ENCODE peak calls at places on chromosomes 12 and 14, in eight cellular contexts. C is GM06990, Q is right cardiac atrium, D is astrocyte of the spinal cord, J is testis, A is HFF-Myc, I is cardiac muscle cell, X is colonic mucosa. Y is an unnamed sample.

GRCh38 chr14:96038920-96039632 is at the start of gene C14orf132:
- DNase-seq in J (peak; percentile 68), I (peak; percentile 73), D (peak; percentile 50), X (peak; percentile 66), C (peak; percentile 41), Q (peak; percentile 91), A (no peak), Y (peak; percentile 15)

GRCh38 chr12:109844983-109845841 is 12.0 kb upstream of the TRPV4 start:
- DNase-seq in C (peak; percentile 87), Q (peak; percentile 96), I (peak; percentile 93), J (peak; percentile 90), A (no peak), X (peak; percentile 90), D (peak; percentile 71), Y (peak; percentile 72)

GRCh38 chr12:98894412-98895085 is 249.5 kb downstream of the APAF1 start:
- DNase-seq in C (peak; percentile 8), D (peak; percentile 3), A (no peak), J (no peak), I (peak; percentile 40), X (no peak), Q (peak; percentile 32), Y (no peak)

GRCh38 chr12:80551897-80552296 is 107.9 kb downstream of the PTPRQ start:
- DNase-seq in J (no peak), I (no peak), Q (no peak), D (peak; percentile 98), A (peak; percentile 99), X (peak; percentile 19), C (no peak), Y (peak; percentile 96)

GRCh38 chr12:4353785-4354208 is 25.7 kb downstream of the FGF23 start:
- DNase-seq in I (peak; percentile 22), A (no peak), J (no peak), Q (no peak), D (peak; percentile 4), X (no peak), C (no peak), Y (peak; percentile 20)

GRCh38 chr12:80648866-80649265 is 58.6 kb upstream of the MYF6 start:
- DNase-seq in X (no peak), C (no peak), A (peak; percentile 17), Q (no peak), J (no peak), I (no peak), D (peak; percentile 84), Y (peak; percentile 72)

GRCh38 chr14:105941226-105942166 is 415.1 kb downstream of the TMEM121 start:
- DNase-seq in J (no peak), I (no peak), A (no peak), C (no peak), X (peak; percentile 15), Q (no peak), D (no peak), Y (no peak)

GRCh38 chr14:88986146-88986841 is 161.8 kb downstream of the TTC8 start:
- DNase-seq in D (peak; percentile 79), I (no peak), A (peak; percentile 89), X (no peak), C (no peak), J (no peak), Q (no peak), Y (no peak)

GRCh38 chr12:60803147-60803546 is 1207.3 kb downstream of the SLC16A7 start:
- DNase-seq in J (no peak), D (no peak), I (no peak), C (no peak), A (no peak), Q (no peak), X (no peak), Y (no peak)

GRCh38 chr14:89146291-89146690 is 270.7 kb downstream of the FOXN3 start:
- DNase-seq in I (no peak), A (no peak), J (no peak), Q (no peak), C (no peak), D (peak; percentile 14), X (no peak), Y (no peak)

GRCh38 chr14:25516838-25517237 is 466.9 kb upstream of the STXBP6 start:
- DNase-seq in I (no peak), D (no peak), Q (no peak), C (no peak), A (no peak), X (no peak), J (no peak), Y (no peak)

GRCh38 chr14:62778847-62779246 is 266.4 kb downstream of the KCNH5 start:
- DNase-seq in A (no peak), D (peak; percentile 3), I (no peak), C (no peak), J (no peak), X (no peak), Q (no peak), Y (no peak)

GRCh38 chr12:91287753-91288152 is 105.1 kb upstream of the DCN start:
- DNase-seq in X (no peak), C (no peak), A (no peak), D (no peak), J (no peak), I (no peak), Q (no peak), Y (no peak)

GRCh38 chr12:4153343-4153892 is 120.1 kb upstream of the CCND2 start:
- DNase-seq in D (no peak), J (no peak), I (no peak), Q (no peak), X (peak; percentile 78), A (no peak), C (peak; percentile 83), Y (no peak)

GRCh38 chr14:105256292-105256960 is 8.1 kb downstream of the BTBD6 start:
- DNase-seq in J (no peak), D (no peak), Q (no peak), A (no peak), C (no peak), I (no peak), X (no peak), Y (no peak)

GRCh38 chr12:122167328-122167925 is 6.6 kb downstream of the IL31 start:
- DNase-seq in J (no peak), I (no peak), X (no peak), Q (no peak), D (no peak), C (no peak), A (no peak), Y (no peak)

GRCh38 chr12:108823804-108824203 is 33.6 kb downstream of the SSH1 start:
- DNase-seq in I (no peak), A (no peak), Q (peak; percentile 58), D (no peak), C (no peak), J (no peak), X (no peak), Y (no peak)

GRCh38 chr14:51479584-51480305 is 172.0 kb upstream of the FRMD6 start:
- DNase-seq in C (no peak), I (no peak), Q (peak; percentile 54), X (peak; percentile 22), J (peak; percentile 23), D (no peak), A (no peak), Y (peak; percentile 74)

GRCh38 chr12:27696864-27697564 is 767 bp downstream of the REP15 start:
- DNase-seq in X (no peak), C (no peak), I (peak; percentile 15), Q (no peak), D (no peak), J (no peak), A (no peak), Y (no peak)

GRCh38 chr12:68310370-68310769 is 21.8 kb downstream of the MDM1 start:
- DNase-seq in C (no peak), D (peak; percentile 76), X (no peak), Q (no peak), J (no peak), I (no peak), A (peak; percentile 51), Y (peak; percentile 94)

GRCh38 chr12:14257303-14257733 is 108.2 kb upstream of the ATF7IP start:
- DNase-seq in D (no peak), I (no peak), X (no peak), C (no peak), J (no peak), A (no peak), Q (peak; percentile 95), Y (no peak)
- H3K4me3 ChIP-seq in D (no peak overlapping the region), I (peak overlapping the region; percentile 2), X (no peak overlapping the region), C (peak overlapping the region; percentile 7), J (peak overlapping the region; percentile 24), A (no peak overlapping the region), Q (no peak overlapping the region), Y (no peak overlapping the region)

DNA sequence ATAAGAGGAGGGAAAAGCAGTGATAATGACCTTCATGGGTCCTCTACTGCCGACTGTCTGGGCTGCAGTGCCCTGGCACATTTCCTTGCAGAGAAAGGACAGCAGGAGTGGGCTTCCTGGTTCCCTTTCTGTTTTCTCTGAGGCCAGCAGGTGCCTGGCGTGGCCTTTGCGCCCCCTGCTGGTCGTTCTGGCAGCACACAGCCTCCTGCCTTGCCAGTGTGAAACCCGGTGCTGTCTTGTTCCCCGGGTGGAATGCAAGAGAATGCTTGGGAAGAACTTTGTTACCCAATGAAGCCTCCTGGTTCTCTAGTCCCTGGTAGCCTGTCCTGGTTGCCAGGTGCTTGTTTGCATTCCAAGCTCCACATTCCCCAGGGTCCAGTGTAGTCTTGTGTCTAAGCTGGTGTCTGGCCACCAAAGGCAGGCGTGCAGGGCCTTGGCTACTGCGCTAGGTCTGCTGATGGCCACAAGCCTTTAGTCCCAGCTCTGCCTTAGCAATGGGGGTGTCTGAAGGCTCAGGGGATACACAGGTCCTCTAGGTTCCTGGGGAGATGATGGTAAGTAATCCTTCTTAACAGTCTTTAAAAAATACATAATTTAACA is 1392.4 kb upstream of the TMEM132C start:
- DNase-seq in Q (peak; percentile 83), J (peak; percentile 77), A (no peak), X (peak; percentile 46), I (peak; percentile 71), C (peak; percentile 13), D (peak; percentile 59), Y (no peak)
- H3K4me3 ChIP-seq in Q (no peak overlapping the region), J (no peak overlapping the region), A (no peak overlapping the region), X (no peak overlapping the region), I (no peak overlapping the region), C (no peak overlapping the region), D (no peak overlapping the region), Y (no peak overlapping the region)

DNA sequence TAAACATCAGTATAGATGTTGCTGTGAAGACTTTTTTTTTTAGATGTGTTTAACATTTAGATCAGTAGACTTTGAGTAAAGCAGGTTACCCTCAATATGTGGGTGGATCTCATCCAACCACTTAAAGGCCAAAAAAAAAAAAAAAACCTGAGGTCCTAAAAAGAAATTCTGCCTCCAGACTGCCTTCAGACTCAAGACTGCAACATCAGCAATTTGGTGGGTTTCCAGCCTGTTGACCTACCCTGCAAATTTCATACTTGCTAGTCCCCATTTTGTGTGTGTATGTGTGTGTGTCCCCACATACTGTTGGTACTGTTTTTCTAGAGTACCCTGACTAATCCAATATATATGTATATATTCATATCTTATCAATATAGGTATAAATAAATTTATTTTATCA is 55.6 kb downstream of the OSBPL8 start:
- DNase-seq in J (no peak), C (no peak), A (no peak), D (no peak), X (no peak), I (no peak), Q (no peak), Y (no peak)
- H3K4me3 ChIP-seq in J (no peak overlapping the region), C (no peak overlapping the region), A (no peak overlapping the region), D (no peak overlapping the region), X (no peak overlapping the region), I (no peak overlapping the region), Q (no peak overlapping the region), Y (no peak overlapping the region)

DNA sequence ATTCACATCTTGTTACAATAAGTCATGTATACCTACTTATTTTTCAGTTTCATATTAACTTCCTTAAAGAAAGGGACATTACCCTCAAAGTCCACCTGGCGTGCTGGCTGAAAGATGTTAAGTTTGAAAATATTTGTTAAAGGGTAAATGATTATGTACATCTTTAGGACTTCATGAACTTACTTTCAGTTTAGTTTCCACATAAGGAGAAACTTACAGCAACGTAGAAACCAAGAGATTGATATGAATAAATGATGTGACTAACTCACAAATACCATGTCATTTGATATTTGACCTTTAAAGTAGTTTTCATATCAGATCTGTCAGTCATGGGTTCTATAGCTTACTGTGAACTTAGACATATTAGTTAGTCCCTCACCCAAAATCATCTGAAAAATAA is 2.1 kb upstream of the CLEC2D start:
- DNase-seq in X (no peak), D (no peak), I (no peak), A (no peak), Q (no peak), J (no peak), C (peak; percentile 60), Y (no peak)
- H3K4me3 ChIP-seq in X (no peak overlapping the region), D (no peak overlapping the region), I (no peak overlapping the region), A (no peak overlapping the region), Q (no peak overlapping the region), J (no peak overlapping the region), C (no peak overlapping the region), Y (no peak overlapping the region)